ENCODE peak calls at places on chromosomes 6 and 20, in five cellular contexts. One of them, this sample, is unnamed.
A peak's percentile ranks its signal among the peaks of the same experiment; 100 is the strongest.

GRCh38 chr6:9178066-9178465 is 742.7 kb upstream of the SLC35B3 start:
- DNase-seq in NCI-H1092 treated with DMSO at 0.1 percent for 48 hours: no peak
- DNase-seq in NAMALWA: no peak
- DNase-seq in stimulated activated CD8-positive, alpha-beta memory T cell treated with anti-CD3 and anti-CD28 coated beads, Interleukin-4, amount 100 ng/mL, for 24 hours: no peak
- DNase-seq in left ventricle myocardium inferior: no peak
- DNase-seq in this sample: no peak

GRCh38 chr6:158895661-158896060 is 76.5 kb upstream of the EZR start:
- DNase-seq in left ventricle myocardium inferior: no peak
- DNase-seq in NAMALWA: no peak
- DNase-seq in stimulated activated CD8-positive, alpha-beta memory T cell treated with anti-CD3 and anti-CD28 coated beads, Interleukin-4, amount 100 ng/mL, for 24 hours: no peak
- DNase-seq in NCI-H1092 treated with DMSO at 0.1 percent for 48 hours: no peak
- DNase-seq in this sample: no peak

GRCh38 chr6:157791461-157791860 is 31.6 kb upstream of the SNX9 start:
- DNase-seq in stimulated activated CD8-positive, alpha-beta memory T cell treated with anti-CD3 and anti-CD28 coated beads, Interleukin-4, amount 100 ng/mL, for 24 hours: no peak
- DNase-seq in NAMALWA: no peak
- DNase-seq in left ventricle myocardium inferior: no peak
- DNase-seq in NCI-H1092 treated with DMSO at 0.1 percent for 48 hours: peak; percentile 61
- DNase-seq in this sample: no peak

GRCh38 chr6:17429381-17430061 is 36.1 kb downstream of the CAP2 start:
- DNase-seq in stimulated activated CD8-positive, alpha-beta memory T cell treated with anti-CD3 and anti-CD28 coated beads, Interleukin-4, amount 100 ng/mL, for 24 hours: no peak
- DNase-seq in NCI-H1092 treated with DMSO at 0.1 percent for 48 hours: peak; percentile 46
- DNase-seq in NAMALWA: no peak
- DNase-seq in left ventricle myocardium inferior: no peak
- DNase-seq in this sample: no peak

GRCh38 chr6:23218751-23219150 is 649.4 kb downstream of the HDGFL1 start:
- DNase-seq in NCI-H1092 treated with DMSO at 0.1 percent for 48 hours: peak; percentile 41
- DNase-seq in left ventricle myocardium inferior: no peak
- DNase-seq in NAMALWA: no peak
- DNase-seq in stimulated activated CD8-positive, alpha-beta memory T cell treated with anti-CD3 and anti-CD28 coated beads, Interleukin-4, amount 100 ng/mL, for 24 hours: no peak
- DNase-seq in this sample: no peak

GRCh38 chr20:62830821-62831220 is 14.0 kb downstream of the COL9A3 start:
- DNase-seq in left ventricle myocardium inferior: no peak
- DNase-seq in NCI-H1092 treated with DMSO at 0.1 percent for 48 hours: no peak
- DNase-seq in stimulated activated CD8-positive, alpha-beta memory T cell treated with anti-CD3 and anti-CD28 coated beads, Interleukin-4, amount 100 ng/mL, for 24 hours: no peak
- DNase-seq in NAMALWA: no peak
- DNase-seq in this sample: peak; percentile 43

GRCh38 chr6:131635384-131636340 is 1.4 kb upstream of the ENPP3 start:
- DNase-seq in stimulated activated CD8-positive, alpha-beta memory T cell treated with anti-CD3 and anti-CD28 coated beads, Interleukin-4, amount 100 ng/mL, for 24 hours: no peak
- DNase-seq in NAMALWA: peak; percentile 16
- DNase-seq in left ventricle myocardium inferior: no peak
- DNase-seq in NCI-H1092 treated with DMSO at 0.1 percent for 48 hours: no peak
- DNase-seq in this sample: no peak

GRCh38 chr20:62266340-62266739 is 28.0 kb downstream of the OSBPL2 start:
- DNase-seq in NCI-H1092 treated with DMSO at 0.1 percent for 48 hours: no peak
- DNase-seq in NAMALWA: peak; percentile 59
- DNase-seq in left ventricle myocardium inferior: no peak
- DNase-seq in stimulated activated CD8-positive, alpha-beta memory T cell treated with anti-CD3 and anti-CD28 coated beads, Interleukin-4, amount 100 ng/mL, for 24 hours: no peak
- DNase-seq in this sample: no peak

GRCh38 chr6:137829641-137830083 is 37.4 kb upstream of the TNFAIP3 start:
- DNase-seq in NAMALWA: no peak
- DNase-seq in left ventricle myocardium inferior: no peak
- DNase-seq in NCI-H1092 treated with DMSO at 0.1 percent for 48 hours: no peak
- DNase-seq in stimulated activated CD8-positive, alpha-beta memory T cell treated with anti-CD3 and anti-CD28 coated beads, Interleukin-4, amount 100 ng/mL, for 24 hours: no peak
- DNase-seq in this sample: no peak

GRCh38 chr6:108798672-108799355 is 49.4 kb upstream of the ARMC2 start:
- DNase-seq in left ventricle myocardium inferior: peak; percentile 35
- DNase-seq in stimulated activated CD8-positive, alpha-beta memory T cell treated with anti-CD3 and anti-CD28 coated beads, Interleukin-4, amount 100 ng/mL, for 24 hours: peak; percentile 22
- DNase-seq in NCI-H1092 treated with DMSO at 0.1 percent for 48 hours: no peak
- DNase-seq in NAMALWA: no peak
- DNase-seq in this sample: no peak

GRCh38 chr20:20012517-20012916 is 4.6 kb upstream of the NAA20 start:
- DNase-seq in NCI-H1092 treated with DMSO at 0.1 percent for 48 hours: peak; percentile 29
- DNase-seq in stimulated activated CD8-positive, alpha-beta memory T cell treated with anti-CD3 and anti-CD28 coated beads, Interleukin-4, amount 100 ng/mL, for 24 hours: no peak
- DNase-seq in NAMALWA: no peak
- DNase-seq in left ventricle myocardium inferior: no peak
- DNase-seq in this sample: no peak

GRCh38 chr6:95159557-95159956 is 417.8 kb upstream of the MANEA start:
- DNase-seq in stimulated activated CD8-positive, alpha-beta memory T cell treated with anti-CD3 and anti-CD28 coated beads, Interleukin-4, amount 100 ng/mL, for 24 hours: no peak
- DNase-seq in NCI-H1092 treated with DMSO at 0.1 percent for 48 hours: no peak
- DNase-seq in left ventricle myocardium inferior: no peak
- DNase-seq in NAMALWA: no peak
- DNase-seq in this sample: no peak

GRCh38 chr6:40807484-40807883 is 220.3 kb upstream of the LRFN2 start:
- DNase-seq in stimulated activated CD8-positive, alpha-beta memory T cell treated with anti-CD3 and anti-CD28 coated beads, Interleukin-4, amount 100 ng/mL, for 24 hours: no peak
- DNase-seq in NAMALWA: no peak
- DNase-seq in left ventricle myocardium inferior: no peak
- DNase-seq in NCI-H1092 treated with DMSO at 0.1 percent for 48 hours: no peak
- DNase-seq in this sample: no peak

GRCh38 chr20:25623225-25623735 is 534 bp downstream of the NANP start:
- DNase-seq in stimulated activated CD8-positive, alpha-beta memory T cell treated with anti-CD3 and anti-CD28 coated beads, Interleukin-4, amount 100 ng/mL, for 24 hours: peak; percentile 22
- DNase-seq in NAMALWA: no peak
- DNase-seq in left ventricle myocardium inferior: peak; percentile 39
- DNase-seq in NCI-H1092 treated with DMSO at 0.1 percent for 48 hours: peak; percentile 45
- DNase-seq in this sample: peak; percentile 69

GRCh38 chr6:142045380-142046270 is 87.1 kb upstream of the GJE1 start:
- DNase-seq in left ventricle myocardium inferior: no peak
- DNase-seq in NAMALWA: peak; percentile 20
- DNase-seq in stimulated activated CD8-positive, alpha-beta memory T cell treated with anti-CD3 and anti-CD28 coated beads, Interleukin-4, amount 100 ng/mL, for 24 hours: no peak
- DNase-seq in NCI-H1092 treated with DMSO at 0.1 percent for 48 hours: no peak
- DNase-seq in this sample: no peak

GRCh38 chr20:62624719-62625455 is 17.4 kb upstream of the SLCO4A1 start:
- DNase-seq in left ventricle myocardium inferior: no peak
- DNase-seq in stimulated activated CD8-positive, alpha-beta memory T cell treated with anti-CD3 and anti-CD28 coated beads, Interleukin-4, amount 100 ng/mL, for 24 hours: no peak
- DNase-seq in NAMALWA: no peak
- DNase-seq in NCI-H1092 treated with DMSO at 0.1 percent for 48 hours: no peak
- DNase-seq in this sample: peak; percentile 84

GRCh38 chr6:138541793-138542481 is 42.6 kb upstream of the NHSL1 start:
- DNase-seq in left ventricle myocardium inferior: no peak
- DNase-seq in NCI-H1092 treated with DMSO at 0.1 percent for 48 hours: no peak
- DNase-seq in NAMALWA: no peak
- DNase-seq in stimulated activated CD8-positive, alpha-beta memory T cell treated with anti-CD3 and anti-CD28 coated beads, Interleukin-4, amount 100 ng/mL, for 24 hours: no peak
- DNase-seq in this sample: no peak

GRCh38 chr6:72245565-72245964 is 359.2 kb downstream of the RIMS1 start:
- DNase-seq in NAMALWA: no peak
- DNase-seq in NCI-H1092 treated with DMSO at 0.1 percent for 48 hours: no peak
- DNase-seq in left ventricle myocardium inferior: no peak
- DNase-seq in stimulated activated CD8-positive, alpha-beta memory T cell treated with anti-CD3 and anti-CD28 coated beads, Interleukin-4, amount 100 ng/mL, for 24 hours: no peak
- DNase-seq in this sample: no peak

GRCh38 chr20:46689082-46689753 is at the start of gene TP53RK:
- DNase-seq in NCI-H1092 treated with DMSO at 0.1 percent for 48 hours: peak; percentile 85
- DNase-seq in NAMALWA: peak; percentile 98
- DNase-seq in left ventricle myocardium inferior: peak; percentile 99
- DNase-seq in stimulated activated CD8-positive, alpha-beta memory T cell treated with anti-CD3 and anti-CD28 coated beads, Interleukin-4, amount 100 ng/mL, for 24 hours: peak; percentile 95
- DNase-seq in this sample: peak; percentile 98

GRCh38 chr6:56388414-56388752 is 141.0 kb upstream of the COL21A1 start:
- DNase-seq in left ventricle myocardium inferior: no peak
- DNase-seq in NCI-H1092 treated with DMSO at 0.1 percent for 48 hours: no peak
- DNase-seq in stimulated activated CD8-positive, alpha-beta memory T cell treated with anti-CD3 and anti-CD28 coated beads, Interleukin-4, amount 100 ng/mL, for 24 hours: no peak
- DNase-seq in NAMALWA: no peak
- DNase-seq in this sample: no peak

This sample was measured in Right ventricle myocardium inferior.